ENCODE peak calls at places on chromosomes 3 and 15, in four cellular contexts. One of them, this sample, is unnamed.

GRCh38 chr15:58957101-58957973 is 23.9 kb upstream of the SLTM start:
- DNase-seq in cardiac muscle cell: peak; percentile 73
- DNase-seq in psoas muscle: no peak
- DNase-seq in Panc1: peak; percentile 63
- DNase-seq in this sample: peak; percentile 51

GRCh38 chr3:134350861-134351311 is 23.4 kb downstream of the AMOTL2 start:
- DNase-seq in cardiac muscle cell: no peak
- DNase-seq in psoas muscle: peak; percentile 49
- DNase-seq in Panc1: no peak
- DNase-seq in this sample: peak; percentile 26

GRCh38 chr3:120284702-120285507 is at the start of gene GPR156:
- DNase-seq in cardiac muscle cell: peak; percentile 30
- DNase-seq in psoas muscle: peak; percentile 21
- DNase-seq in Panc1: no peak
- DNase-seq in this sample: no peak

GRCh38 chr3:169305460-169305859 is 358.1 kb downstream of the MECOM start:
- DNase-seq in cardiac muscle cell: peak; percentile 32
- DNase-seq in psoas muscle: no peak
- DNase-seq in Panc1: no peak
- DNase-seq in this sample: no peak

GRCh38 chr15:101149864-101150722 is 101.8 kb downstream of the CHSY1 start:
- DNase-seq in cardiac muscle cell: no peak
- DNase-seq in psoas muscle: no peak
- DNase-seq in Panc1: no peak
- DNase-seq in this sample: no peak

GRCh38 chr15:101615986-101616848 is 36.0 kb downstream of the TM2D3 start:
- DNase-seq in cardiac muscle cell: peak; percentile 69
- DNase-seq in psoas muscle: peak; percentile 73
- DNase-seq in Panc1: no peak
- DNase-seq in this sample: peak; percentile 77

GRCh38 chr3:170606675-170607074 is 20.8 kb upstream of the SLC7A14 start:
- DNase-seq in cardiac muscle cell: no peak
- DNase-seq in psoas muscle: no peak
- DNase-seq in Panc1: no peak
- DNase-seq in this sample: no peak

GRCh38 chr3:42736531-42736930 is 33.9 kb upstream of the HHATL start:
- DNase-seq in cardiac muscle cell: no peak
- DNase-seq in psoas muscle: no peak
- DNase-seq in Panc1: no peak
- DNase-seq in this sample: no peak

GRCh38 chr3:167575000-167575399 is 78.7 kb downstream of the WDR49 start:
- DNase-seq in cardiac muscle cell: no peak
- DNase-seq in psoas muscle: no peak
- DNase-seq in Panc1: no peak
- DNase-seq in this sample: no peak

GRCh38 chr3:120039642-120040610 is 54.3 kb downstream of the GSK3B start:
- DNase-seq in cardiac muscle cell: no peak
- DNase-seq in psoas muscle: no peak
- DNase-seq in Panc1: no peak
- DNase-seq in this sample: no peak

GRCh38 chr15:69421498-69421897 is 7.3 kb downstream of the KIF23 start:
- DNase-seq in cardiac muscle cell: no peak
- DNase-seq in psoas muscle: no peak
- DNase-seq in Panc1: no peak
- DNase-seq in this sample: no peak

GRCh38 chr15:38842991-38843610 is 278.5 kb upstream of the RASGRP1 start:
- DNase-seq in cardiac muscle cell: no peak
- DNase-seq in psoas muscle: no peak
- DNase-seq in Panc1: no peak
- DNase-seq in this sample: no peak

GRCh38 chr3:10228248-10228950 is 19.9 kb upstream of the TATDN2 start:
- DNase-seq in cardiac muscle cell: no peak
- DNase-seq in psoas muscle: no peak
- DNase-seq in Panc1: no peak
- DNase-seq in this sample: no peak

GRCh38 chr15:42650208-42651066 is 75.0 kb downstream of the STARD9 start:
- DNase-seq in cardiac muscle cell: peak; percentile 74
- DNase-seq in psoas muscle: peak; percentile 44
- DNase-seq in Panc1: peak; percentile 77
- DNase-seq in this sample: no peak

GRCh38 chr15:60257760-60258159 is 140.0 kb downstream of the ANXA2 start:
- DNase-seq in cardiac muscle cell: no peak
- DNase-seq in psoas muscle: no peak
- DNase-seq in Panc1: no peak
- DNase-seq in this sample: no peak

GRCh38 chr3:99172736-99173657 is 271.5 kb upstream of the DCBLD2 start:
- DNase-seq in cardiac muscle cell: peak; percentile 70
- DNase-seq in psoas muscle: no peak
- DNase-seq in Panc1: peak; percentile 32
- DNase-seq in this sample: peak; percentile 67

GRCh38 chr3:16993227-16993626 is 108.5 kb downstream of the PLCL2 start:
- DNase-seq in cardiac muscle cell: no peak
- DNase-seq in psoas muscle: no peak
- DNase-seq in Panc1: no peak
- DNase-seq in this sample: no peak

GRCh38 chr15:61041886-61042285 is 187.2 kb downstream of the RORA start:
- DNase-seq in cardiac muscle cell: no peak
- DNase-seq in psoas muscle: no peak
- DNase-seq in Panc1: no peak
- DNase-seq in this sample: no peak

GRCh38 chr15:82969353-82969752 is 16.7 kb upstream of the RAMAC start:
- DNase-seq in cardiac muscle cell: no peak
- DNase-seq in psoas muscle: no peak
- DNase-seq in Panc1: no peak
- DNase-seq in this sample: no peak

GRCh38 chr3:98977520-98977919 is 76.0 kb upstream of the DCBLD2 start:
- DNase-seq in cardiac muscle cell: no peak
- DNase-seq in psoas muscle: no peak
- DNase-seq in Panc1: no peak
- DNase-seq in this sample: no peak

GRCh38 chr15:91192285-91193058 is 92.4 kb downstream of the SV2B start:
- DNase-seq in cardiac muscle cell: no peak
- DNase-seq in psoas muscle: no peak
- DNase-seq in Panc1: no peak
- DNase-seq in this sample: no peak

GRCh38 chr3:186079925-186080324 is 29.0 kb downstream of the ETV5 start:
- DNase-seq in cardiac muscle cell: no peak
- DNase-seq in psoas muscle: no peak
- DNase-seq in Panc1: no peak
- DNase-seq in this sample: no peak
- H3K27ac ChIP-seq in cardiac muscle cell: no peak overlapping the region
- H3K27ac ChIP-seq in psoas muscle: no peak overlapping the region
- H3K27ac ChIP-seq in Panc1: no peak overlapping the region
- H3K27ac ChIP-seq in this sample: peak overlapping the region; percentile 23

GRCh38 chr15:78050441-78050809 is 27.1 kb downstream of the TBC1D2B start:
- DNase-seq in cardiac muscle cell: no peak
- DNase-seq in psoas muscle: no peak
- DNase-seq in Panc1: no peak
- DNase-seq in this sample: no peak

GRCh38 chr15:78048410-78048946 is 29.0 kb downstream of the TBC1D2B start:
- DNase-seq in cardiac muscle cell: no peak
- DNase-seq in psoas muscle: no peak
- DNase-seq in Panc1: no peak
- DNase-seq in this sample: no peak

GRCh38 chr15:78051622-78052405 is 25.7 kb downstream of the TBC1D2B start:
- DNase-seq in cardiac muscle cell: peak; percentile 15
- DNase-seq in psoas muscle: no peak
- DNase-seq in Panc1: no peak
- DNase-seq in this sample: no peak

GRCh38 chr15:78050851-78051250 is 26.7 kb downstream of the TBC1D2B start:
- DNase-seq in cardiac muscle cell: peak; percentile 7
- DNase-seq in psoas muscle: no peak
- DNase-seq in Panc1: no peak
- DNase-seq in this sample: no peak

DNA sequence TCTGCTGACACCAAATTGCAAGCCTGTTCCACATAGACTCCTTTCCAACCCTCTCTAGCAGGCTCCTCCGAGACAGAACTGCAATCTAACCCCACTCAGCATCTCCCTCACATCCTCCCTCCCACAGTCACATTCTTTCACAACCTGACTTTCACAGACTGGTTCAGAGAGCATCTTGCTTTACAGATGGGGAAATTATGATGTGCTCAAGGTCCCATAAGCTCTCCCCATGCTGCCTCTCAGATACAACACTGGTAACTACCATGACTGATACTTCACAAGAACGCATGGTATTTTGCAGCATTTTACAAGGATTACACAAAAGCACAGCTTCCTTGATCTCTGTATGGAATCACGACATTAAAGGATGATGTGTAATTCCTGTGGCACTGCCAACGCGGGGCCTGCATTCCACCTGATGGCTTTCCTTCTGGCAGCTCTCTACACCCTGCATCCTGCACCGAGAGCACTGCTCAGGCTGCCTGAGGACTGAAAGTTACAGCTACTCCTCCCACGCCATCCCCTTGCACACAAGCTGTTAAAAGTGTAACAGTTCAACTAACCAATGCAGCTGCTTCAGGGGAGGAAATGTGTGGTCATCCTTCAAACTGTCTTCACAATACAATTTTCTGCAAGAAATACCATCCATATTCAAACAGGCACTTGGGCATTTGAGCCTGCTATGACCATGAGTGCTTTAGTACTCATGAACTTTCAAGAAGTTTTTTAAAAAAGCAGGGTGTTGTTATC is 27.6 kb downstream of the TBC1D2B start:
- DNase-seq in cardiac muscle cell: no peak
- DNase-seq in psoas muscle: no peak
- DNase-seq in Panc1: no peak
- DNase-seq in this sample: no peak
- H3K4me1 ChIP-seq in cardiac muscle cell: no peaks in the 10 kb centered on the region
- H3K4me1 ChIP-seq in psoas muscle: peaks cover 29% of the 10 kb centered on the region
- H3K4me1 ChIP-seq in Panc1: peaks cover 68% of the 10 kb centered on the region
- H3K4me1 ChIP-seq in this sample: no peaks in the 10 kb centered on the region

GRCh38 chr3:53045784-53046170 is at the start of gene SFMBT1:
- DNase-seq in cardiac muscle cell: peak; percentile 76
- DNase-seq in psoas muscle: peak; percentile 72
- DNase-seq in Panc1: no peak
- DNase-seq in this sample: peak; percentile 75

GRCh38 chr3:53043738-53044137 is 2.1 kb downstream of the SFMBT1 start:
- DNase-seq in cardiac muscle cell: no peak
- DNase-seq in psoas muscle: no peak
- DNase-seq in Panc1: no peak
- DNase-seq in this sample: no peak

GRCh38 chr3:53046171-53047170 is 598 bp upstream of the SFMBT1 start:
- DNase-seq in cardiac muscle cell: peak; percentile 31
- DNase-seq in psoas muscle: peak; percentile 54
- DNase-seq in Panc1: no peak
- DNase-seq in this sample: peak; percentile 85

GRCh38 chr3:53044371-53045106 is 1.3 kb downstream of the SFMBT1 start:
- DNase-seq in cardiac muscle cell: no peak
- DNase-seq in psoas muscle: no peak
- DNase-seq in Panc1: peak; percentile 41
- DNase-seq in this sample: peak; percentile 53

DNA sequence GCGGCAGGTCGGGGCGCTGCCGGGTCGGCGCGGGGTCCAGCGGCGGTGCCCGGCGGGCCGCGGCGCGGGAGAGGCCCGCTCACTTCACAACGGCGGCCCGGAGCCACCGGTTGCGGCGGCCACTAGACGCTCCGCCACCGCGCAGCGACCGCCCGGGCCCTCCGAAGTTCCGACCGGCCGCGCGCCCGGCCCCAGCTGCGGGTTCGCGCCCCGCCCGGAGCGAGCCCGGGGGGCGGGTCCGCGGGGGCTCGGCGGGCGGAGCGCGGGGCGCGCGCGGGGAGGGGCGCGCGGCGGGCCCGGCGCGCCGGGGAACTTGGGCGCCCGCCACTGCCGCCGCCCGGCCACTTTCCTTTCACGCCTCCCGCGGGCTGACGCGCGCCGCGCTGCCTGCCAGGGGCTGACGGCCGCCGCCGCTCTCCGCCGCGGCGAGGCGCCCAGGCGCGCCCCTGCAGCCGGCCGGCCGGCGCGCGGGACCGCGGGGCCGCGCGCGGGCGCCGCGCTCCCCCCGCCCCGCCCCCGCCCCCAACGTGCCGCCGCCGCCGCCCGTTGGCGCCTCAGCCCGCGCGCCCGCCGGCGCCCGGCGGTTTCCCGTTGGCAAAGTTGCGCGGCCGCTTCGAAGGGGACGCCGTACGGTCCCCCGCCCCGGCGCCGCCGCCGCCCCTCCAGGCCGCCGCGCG is 628 bp downstream of the SFMBT1 start:
- DNase-seq in cardiac muscle cell: peak; percentile 75
- DNase-seq in psoas muscle: peak; percentile 67
- DNase-seq in Panc1: no peak
- DNase-seq in this sample: peak; percentile 70
- H3K27ac ChIP-seq in cardiac muscle cell: no peak overlapping the region
- H3K27ac ChIP-seq in psoas muscle: peak overlapping the region; percentile 93
- H3K27ac ChIP-seq in Panc1: peak overlapping the region; percentile 91
- H3K27ac ChIP-seq in this sample: peak overlapping the region; percentile 71

GRCh38 chr15:94234300-94234699 is 2.9 kb downstream of the MCTP2 start:
- DNase-seq in cardiac muscle cell: no peak
- DNase-seq in psoas muscle: no peak
- DNase-seq in Panc1: no peak
- DNase-seq in this sample: no peak
- H3K4me1 ChIP-seq in cardiac muscle cell: no peaks in the 10 kb centered on the region
- H3K4me1 ChIP-seq in psoas muscle: no peaks in the 10 kb centered on the region
- H3K4me1 ChIP-seq in Panc1: peaks cover 5% of the 10 kb centered on the region
- H3K4me1 ChIP-seq in this sample: no peaks in the 10 kb centered on the region